ENCODE peak calls at places on chromosomes 13 and 19, in five cellular contexts. W is stimulated activated CD4-positive, alpha-beta T cell treated with anti-CD3 and anti-CD28 coated beads, Interleukin-1b, Interleukin-23, amount 100 ng/mL, for 24 hours; E is nucleus accumbens; M is activated CD8-positive, alpha-beta memory T cell treated with anti-CD3 and anti-CD28 coated beads for 4 hours; H is activated naive CD8-positive, alpha-beta T cell treated with anti-CD3 and anti-CD28 coated beads for 36 hours. I is an unnamed sample.

GRCh38 chr13:46756977-46757376 is 40.0 kb downstream of the ESD start:
- DNase-seq in W (no peak), E (no peak), M (no peak), H (no peak), I (peak)

GRCh38 chr19:49973987-49974386 is 13.0 kb upstream of the SIGLEC11 start:
- DNase-seq in W (no peak), E (no peak), M (no peak), H (no peak), I (no peak)

GRCh38 chr19:4583961-4584669 is 24.6 kb upstream of the SEMA6B start:
- DNase-seq in W (no peak), E (no peak), M (no peak), H (peak), I (no peak)

GRCh38 chr19:48461651-48461981 is 6.2 kb downstream of the KCNJ14 start:
- DNase-seq in W (no peak), E (no peak), M (no peak), H (no peak), I (no peak)

GRCh38 chr19:49468746-49469447 is 5.1 kb upstream of the FLT3LG start:
- DNase-seq in W (no peak), E (no peak), M (peak), H (peak), I (no peak)

GRCh38 chr19:54231077-54231931 is 8.5 kb upstream of the LILRB3 start:
- DNase-seq in W (peak), E (peak), M (peak), H (peak), I (peak)

GRCh38 chr19:52749780-52750179 is 14.9 kb upstream of the ZNF611 start:
- DNase-seq in W (no peak), E (no peak), M (no peak), H (no peak), I (no peak)

GRCh38 chr19:53772943-53773342 is 51.2 kb downstream of the NLRP12 start:
- DNase-seq in W (peak), E (no peak), M (peak), H (peak), I (peak)

GRCh38 chr13:110634558-110634957 is 19.2 kb downstream of the NAXD start:
- DNase-seq in W (no peak), E (no peak), M (no peak), H (no peak), I (peak)

GRCh38 chr19:55172741-55173140 is 6.3 kb upstream of the DNAAF3 start:
- DNase-seq in W (no peak), E (no peak), M (no peak), H (no peak), I (peak)

GRCh38 chr19:33394006-33394722 is 20.7 kb downstream of the CEBPG start:
- DNase-seq in W (no peak), E (no peak), M (no peak), H (no peak), I (peak)

GRCh38 chr19:7998081-7998480 is 7.4 kb downstream of the ELAVL1 start:
- DNase-seq in W (no peak), E (no peak), M (no peak), H (no peak), I (no peak)

GRCh38 chr19:16249826-16250434 is 52.2 kb downstream of the AP1M1 start:
- DNase-seq in W (no peak), E (no peak), M (no peak), H (no peak), I (peak)

GRCh38 chr13:113186061-113186900 is 22.2 kb downstream of the PCID2 start:
- DNase-seq in W (no peak), E (no peak), M (no peak), H (no peak), I (no peak)

GRCh38 chr13:46648166-46648607 is 95.2 kb downstream of the LRCH1 start:
- DNase-seq in W (no peak), E (no peak), M (no peak), H (no peak), I (no peak)

GRCh38 chr19:19568802-19569756 is 31.0 kb downstream of the CILP2 start:
- DNase-seq in W (no peak), E (no peak), M (no peak), H (no peak), I (peak)

GRCh38 chr13:25084101-25084500 is 11.8 kb upstream of the PABPC3 start:
- DNase-seq in W (no peak), E (no peak), M (no peak), H (no peak), I (no peak)

GRCh38 chr13:52359534-52359933 is 46.4 kb downstream of the THSD1 start:
- DNase-seq in W (no peak), E (no peak), M (no peak), H (no peak), I (no peak)

GRCh38 chr13:108225440-108225839 is 7.2 kb downstream of the ABHD13 start:
- DNase-seq in W (no peak), E (no peak), M (no peak), H (no peak), I (no peak)

GRCh38 chr13:75469087-75469486 is 12.9 kb downstream of the TBC1D4 start:
- DNase-seq in W (no peak), E (no peak), M (no peak), H (no peak), I (no peak)

GRCh38 chr13:39612023-39612637 is 9.1 kb upstream of the LHFPL6 start:
- DNase-seq in W (peak), E (no peak), M (no peak), H (peak), I (peak)

GRCh38 chr13:76216729-76217128 is 580.6 kb downstream of the LMO7 start:
- DNase-seq in W (no peak), E (no peak), M (no peak), H (no peak), I (no peak)

GRCh38 chr13:30722361-30722760 is 13.0 kb upstream of the ALOX5AP start:
- DNase-seq in W (no peak), E (no peak), M (no peak), H (no peak), I (no peak)

GRCh38 chr19:50779504-50780457 is 9.5 kb downstream of the GPR32 start:
- DNase-seq in W (no peak), E (no peak), M (no peak), H (no peak), I (no peak)

GRCh38 chr19:51272183-51272817 is 21.4 kb downstream of the SIGLECL1 start:
- DNase-seq in W (no peak), E (no peak), M (no peak), H (no peak), I (no peak)

GRCh38 chr13:98144501-98145350 is 1.8 kb downstream of the FARP1 start:
- DNase-seq in W (no peak), E (no peak), M (no peak), H (no peak), I (peak)

GRCh38 chr13:106376411-106377112 is 158.9 kb downstream of the EFNB2 start:
- DNase-seq in W (no peak), E (no peak), M (no peak), H (no peak), I (peak)

GRCh38 chr19:621819-622218 is 11.5 kb downstream of the POLRMT start:
- DNase-seq in W (no peak), E (no peak), M (no peak), H (no peak), I (no peak)

GRCh38 chr19:15575406-15575805 is 39.6 kb upstream of the CYP4F8 start:
- DNase-seq in W (no peak), E (no peak), M (no peak), H (no peak), I (no peak)

GRCh38 chr19:10390652-10391286 is 10.4 kb upstream of the TYK2 start:
- DNase-seq in W (peak), E (peak), M (peak), H (peak), I (peak)

GRCh38 chr19:52935434-52935833 is 12.2 kb upstream of the ZNF888 start:
- DNase-seq in W (no peak), E (no peak), M (no peak), H (no peak), I (no peak)

GRCh38 chr19:38057954-38058690 is 151.1 kb downstream of the SIPA1L3 start:
- DNase-seq in W (no peak), E (no peak), M (no peak), H (no peak), I (no peak)

I was measured in HFFc6.